ENCODE peak calls at places on chromosome 17, in ten cellular contexts. R is activated T-cell treated with anti-CD3 and anti-CD28 coated beads for 1 hour, Z is amniotic stem cell, C is NCI-H2171 treated with DMSO at 0.1 percent for 48 hours, Y is germinal center, L is fibroblast of gingiva, M is GM12865, V is left colon, G is mucosa of gallbladder, W is Kasumi-1. U is an unnamed sample.

GRCh38 chr17:82329683-82330321 is 3.8 kb downstream of the SECTM1 start:
- DNase-seq in R (no peak), Z (no peak), C (no peak), Y (no peak), L (no peak), M (no peak), V (no peak), G (no peak), W (no peak), U (no peak)

GRCh38 chr17:16287563-16288027 is 65.7 kb downstream of the CENPV start:
- DNase-seq in R (no peak), Z (peak; percentile 56), C (no peak), Y (peak; percentile 65), L (peak; percentile 82), M (peak; percentile 68), V (no peak), G (no peak), W (peak; percentile 78), U (no peak)

GRCh38 chr17:47205419-47205963 is 3.7 kb upstream of the MYL4 start:
- DNase-seq in R (peak; percentile 36), Z (peak; percentile 61), C (peak; percentile 89), Y (peak; percentile 79), L (peak; percentile 69), M (peak; percentile 90), V (peak; percentile 55), G (peak; percentile 53), W (no peak), U (peak; percentile 38)

GRCh38 chr17:46191332-46192210 is 1.7 kb downstream of the KANSL1 start:
- DNase-seq in R (no peak), Z (no peak), C (peak; percentile 81), Y (peak; percentile 65), L (peak; percentile 5), M (peak; percentile 51), V (peak; percentile 48), G (peak; percentile 48), W (peak; percentile 49), U (no peak)

GRCh38 chr17:2435181-2435741 is 34.4 kb upstream of the MNT start:
- DNase-seq in R (no peak), Z (no peak), C (peak; percentile 55), Y (no peak), L (peak; percentile 44), M (no peak), V (no peak), G (no peak), W (no peak), U (no peak)

GRCh38 chr17:50268632-50269287 is 5.5 kb upstream of the TMEM92 start:
- DNase-seq in R (no peak), Z (no peak), C (no peak), Y (no peak), L (no peak), M (no peak), V (no peak), G (no peak), W (no peak), U (no peak)

GRCh38 chr17:49209061-49209571 is 1.3 kb downstream of the GNGT2 start:
- DNase-seq in R (no peak), Z (no peak), C (no peak), Y (no peak), L (no peak), M (no peak), V (no peak), G (no peak), W (no peak), U (no peak)

GRCh38 chr17:69672924-69673323 is 258.4 kb downstream of the MAP2K6 start:
- DNase-seq in R (no peak), Z (no peak), C (peak; percentile 32), Y (no peak), L (peak; percentile 6), M (no peak), V (no peak), G (no peak), W (no peak), U (no peak)

U was measured in left ventricle myocardium inferior.